ENCODE peak calls at places on chromosome 21, in nine cellular contexts. S is CD8-positive, alpha-beta T cell; H is iPS DF 6.9; V is breast epithelium; P is PC-3; F is stomach; L is ovary; N is body of pancreas; C is A549. Q is an unnamed sample.

GRCh38 chr21:26732442-26733221 is 112.6 kb downstream of the ADAMTS1 start:
- DNase-seq in S (no peak), H (peak; percentile 50), V (no peak), P (peak; percentile 64), F (peak; percentile 44), L (peak; percentile 20), N (peak; percentile 65), C (peak; percentile 10), Q (no peak)

GRCh38 chr21:38993561-38993960 is 187.8 kb downstream of the ETS2 start:
- DNase-seq in S (no peak), H (no peak), V (peak; percentile 74), P (peak; percentile 94), F (peak; percentile 59), L (peak; percentile 72), N (peak; percentile 50), C (peak; percentile 32), Q (no peak)

GRCh38 chr21:30257773-30258172 is 25.0 kb downstream of the KRTAP24-1 start:
- DNase-seq in S (no peak), H (peak; percentile 9), V (no peak), P (peak; percentile 79), F (no peak), L (no peak), N (no peak), C (peak; percentile 12), Q (no peak)

GRCh38 chr21:38766987-38767722 is 38.6 kb upstream of the ETS2 start:
- DNase-seq in S (peak; percentile 83), H (no peak), V (no peak), P (no peak), F (peak; percentile 29), L (no peak), N (peak; percentile 32), C (no peak), Q (no peak)

GRCh38 chr21:15826908-15827601 is 97.3 kb downstream of the USP25 start:
- DNase-seq in S (no peak), H (no peak), V (no peak), P (no peak), F (no peak), L (no peak), N (no peak), C (no peak), Q (no peak)

GRCh38 chr21:39630827-39631226 is 18.1 kb downstream of the B3GALT5 start:
- DNase-seq in S (no peak), H (no peak), V (no peak), P (peak; percentile 74), F (no peak), L (no peak), N (no peak), C (peak; percentile 26), Q (no peak)

GRCh38 chr21:18252686-18253085 is 8.1 kb downstream of the CHODL start:
- DNase-seq in S (no peak), H (no peak), V (no peak), P (no peak), F (no peak), L (no peak), N (no peak), C (no peak), Q (no peak)

GRCh38 chr21:38159355-38159754 is 97.4 kb upstream of the KCNJ15 start:
- DNase-seq in S (peak; percentile 60), H (peak; percentile 61), V (peak; percentile 23), P (peak; percentile 77), F (peak; percentile 70), L (peak; percentile 33), N (peak; percentile 71), C (peak; percentile 59), Q (no peak)

GRCh38 chr21:34012640-34013039 is 60.7 kb upstream of the MRPS6 start:
- DNase-seq in S (no peak), H (no peak), V (no peak), P (no peak), F (no peak), L (no peak), N (no peak), C (no peak), Q (no peak)

GRCh38 chr21:38249879-38250278 is 6.9 kb upstream of the KCNJ15 start:
- DNase-seq in S (no peak), H (no peak), V (no peak), P (no peak), F (no peak), L (no peak), N (no peak), C (no peak), Q (no peak)

GRCh38 chr21:37915941-37916794 is at the start of gene KCNJ6:
- DNase-seq in S (no peak), H (no peak), V (no peak), P (no peak), F (peak; percentile 35), L (no peak), N (peak; percentile 30), C (peak; percentile 58), Q (no peak)

GRCh38 chr21:38303300-38303699 is 46.5 kb downstream of the KCNJ15 start:
- DNase-seq in S (no peak), H (no peak), V (no peak), P (peak; percentile 90), F (no peak), L (no peak), N (no peak), C (peak; percentile 74), Q (no peak)

GRCh38 chr21:20341431-20341830 is 656.8 kb upstream of the NCAM2 start:
- DNase-seq in S (no peak), H (no peak), V (no peak), P (no peak), F (no peak), L (no peak), N (no peak), C (no peak), Q (no peak)

DNA sequence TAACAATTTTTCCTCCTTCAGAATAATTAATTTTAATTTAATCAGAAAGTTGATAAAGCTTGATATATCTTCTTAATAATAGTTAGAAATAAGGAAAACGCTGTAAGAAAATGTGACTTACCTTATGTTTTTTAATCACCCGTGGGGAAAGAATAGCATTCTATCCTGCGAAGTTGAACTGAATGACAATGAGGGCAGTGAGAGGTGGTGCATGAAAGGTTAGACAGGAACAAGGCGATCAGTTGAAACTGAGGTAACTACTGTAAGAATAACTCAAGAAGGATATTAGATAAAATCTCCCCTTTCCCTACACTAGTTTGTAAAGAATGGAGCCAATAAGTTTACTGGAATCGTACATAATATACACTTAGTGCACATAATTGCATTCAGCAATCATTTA is 655.0 kb upstream of the NCAM2 start:
- DNase-seq in S (no peak), H (no peak), V (no peak), P (no peak), F (no peak), L (no peak), N (no peak), C (no peak), Q (no peak)
- H3K27ac ChIP-seq in S (no peak overlapping the region), H (no peak overlapping the region), V (no peak overlapping the region), P (no peak overlapping the region), F (no peak overlapping the region), L (no peak overlapping the region), N (no peak overlapping the region), C (no peak overlapping the region), Q (no peak overlapping the region)

GRCh38 chr21:32537569-32537881 is 47.8 kb downstream of the TCP10L start:
- DNase-seq in S (no peak), H (no peak), V (no peak), P (no peak), F (no peak), L (no peak), N (peak; percentile 80), C (no peak), Q (no peak)
- H3K4me3 ChIP-seq in S (no peak overlapping the region), H (no peak overlapping the region), V (no peak overlapping the region), P (no peak overlapping the region), F (no peak overlapping the region), L (no peak overlapping the region), N (no peak overlapping the region), C (no peak overlapping the region), Q (no peak overlapping the region)

GRCh38 chr21:44917446-44918106 is 3.1 kb downstream of the ITGB2 start:
- DNase-seq in S (no peak), H (no peak), V (no peak), P (no peak), F (no peak), L (no peak), N (no peak), C (no peak), Q (no peak)
- H3K27ac ChIP-seq in S (peak overlapping the region; percentile 26), H (no peak overlapping the region), V (peak overlapping the region; percentile 43), P (peak overlapping the region; percentile 73), F (no peak overlapping the region), L (no peak overlapping the region), N (no peak overlapping the region), C (peak overlapping the region; percentile 68), Q (no peak overlapping the region)

GRCh38 chr21:45747233-45747766 is 103.8 kb downstream of the PCBP3 start:
- DNase-seq in S (no peak), H (no peak), V (no peak), P (no peak), F (no peak), L (no peak), N (no peak), C (no peak), Q (peak; percentile 78)
- H3K4me3 ChIP-seq in S (no peak overlapping the region), H (no peak overlapping the region), V (no peak overlapping the region), P (peak overlapping the region; percentile 45), F (no peak overlapping the region), L (no peak overlapping the region), N (no peak overlapping the region), C (no peak overlapping the region), Q (no peak overlapping the region)

GRCh38 chr21:29074783-29075182 is 1.3 kb upstream of the CCT8 start:
- DNase-seq in S (no peak), H (no peak), V (no peak), P (no peak), F (no peak), L (no peak), N (no peak), C (no peak), Q (no peak)

GRCh38 chr21:29077651-29078090 is 4.2 kb upstream of the CCT8 start:
- DNase-seq in S (peak; percentile 54), H (no peak), V (no peak), P (peak; percentile 26), F (no peak), L (no peak), N (peak; percentile 34), C (peak; percentile 65), Q (no peak)

GRCh38 chr21:29073222-29074006 is at the start of gene CCT8:
- DNase-seq in S (peak; percentile 98), H (peak; percentile 98), V (peak; percentile 97), P (peak; percentile 100), F (peak; percentile 98), L (peak; percentile 99), N (peak; percentile 99), C (peak; percentile 98), Q (peak; percentile 98)

GRCh38 chr21:29074007-29074376 is 544 bp upstream of the CCT8 start:
- DNase-seq in S (no peak), H (no peak), V (no peak), P (no peak), F (no peak), L (no peak), N (no peak), C (no peak), Q (no peak)

DNA sequence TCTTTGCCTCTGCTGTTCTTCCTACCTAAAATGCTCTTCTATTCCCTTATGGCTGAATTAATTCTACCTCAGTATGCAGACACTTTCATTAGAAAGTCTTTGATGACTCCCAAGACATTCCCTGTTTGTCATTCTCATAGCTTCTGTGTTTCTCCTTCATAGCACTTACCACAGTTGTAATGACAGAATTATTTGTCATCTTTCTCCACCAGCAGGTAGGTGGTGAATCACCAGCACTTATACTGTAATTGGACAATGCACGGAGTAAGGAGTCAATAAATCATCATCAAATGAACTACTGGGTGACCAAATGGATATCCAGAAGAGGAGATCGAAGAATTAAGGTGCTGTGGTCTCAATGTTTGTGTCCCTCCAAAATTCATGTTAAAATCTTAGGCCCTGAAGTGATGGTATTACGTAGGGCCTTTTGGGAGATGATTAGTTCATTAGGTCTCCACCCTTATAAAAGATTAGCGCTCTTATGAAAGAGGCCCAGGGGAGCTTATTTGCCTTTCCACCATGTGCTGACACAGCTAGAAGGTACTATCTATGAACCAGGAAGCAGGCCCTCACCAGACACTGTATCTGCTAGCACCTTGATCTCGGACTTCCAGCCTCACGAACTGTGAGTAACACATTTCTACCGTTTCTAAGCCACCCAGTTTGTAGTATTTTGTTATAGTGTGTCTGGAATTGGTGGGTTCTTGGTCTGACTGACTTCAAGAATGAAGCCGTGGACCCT is 2.4 kb upstream of the CCT8 start:
- DNase-seq in S (no peak), H (no peak), V (no peak), P (peak; percentile 93), F (no peak), L (no peak), N (no peak), C (no peak), Q (no peak)
- H3K27ac ChIP-seq in S (no peak overlapping the region), H (no peak overlapping the region), V (no peak overlapping the region), P (peak overlapping the region; percentile 73), F (peak overlapping the region; percentile 90), L (no peak overlapping the region), N (peak overlapping the region; percentile 95), C (peak overlapping the region; percentile 99), Q (peak overlapping the region; percentile 88)